ENCODE peak calls at places on chromosome 7, in four cellular contexts. P is HT-29, X is GM10248, R is NCI-H1694 treated with DMSO at 0.1 percent for 48 hours. Q is an unnamed sample.

GRCh38 chr7:19916011-19916410 is 142.6 kb upstream of the TMEM196 start:
- DNase-seq in P (peak), X (no peak), R (no peak), Q (no peak)

GRCh38 chr7:24477807-24478655 is 95.2 kb upstream of the PALS2 start:
- DNase-seq in P (peak), X (no peak), R (no peak), Q (peak)

GRCh38 chr7:142445019-142445686 is 187.3 kb upstream of the PRSS58 start:
- DNase-seq in P (peak), X (no peak), R (no peak), Q (peak)

GRCh38 chr7:4871056-4871680 is 9.3 kb upstream of the PAPOLB start:
- DNase-seq in P (no peak), X (no peak), R (no peak), Q (no peak)

GRCh38 chr7:29485376-29486190 is 78.1 kb upstream of the PRR15 start:
- DNase-seq in P (no peak), X (no peak), R (peak), Q (no peak)

GRCh38 chr7:116730097-116731018 is 58.4 kb downstream of the MET start:
- DNase-seq in P (peak), X (no peak), R (no peak), Q (no peak)

GRCh38 chr7:98278408-98278807 is 3.1 kb upstream of the BRI3 start:
- DNase-seq in P (no peak), X (no peak), R (no peak), Q (no peak)

GRCh38 chr7:128347573-128348147 is 4.0 kb upstream of the RBM28 start:
- DNase-seq in P (peak), X (peak), R (peak), Q (peak)

GRCh38 chr7:100132697-100133137 is 6.0 kb downstream of the MBLAC1 start:
- DNase-seq in P (peak), X (peak), R (peak), Q (peak)

GRCh38 chr7:132577206-132578049 is 1.2 kb upstream of the PLXNA4 start:
- DNase-seq in P (no peak), X (no peak), R (peak), Q (peak)

GRCh38 chr7:44373418-44373740 is 48.0 kb upstream of the CAMK2B start:
- DNase-seq in P (no peak), X (peak), R (no peak), Q (no peak)

GRCh38 chr7:30148951-30149459 is 14.2 kb downstream of the MTURN start:
- DNase-seq in P (peak), X (no peak), R (no peak), Q (no peak)

GRCh38 chr7:137492889-137493288 is 149.4 kb upstream of the PTN start:
- DNase-seq in P (no peak), X (no peak), R (no peak), Q (no peak)

Q was measured in HAP-1.